ENCODE peak calls at places on chromosomes 5 and 9, in five cellular contexts. One of them, this sample, is unnamed.
A peak's percentile ranks its signal among the peaks of the same experiment; 100 is the strongest.

GRCh38 chr5:147481376-147481775 is 28.5 kb downstream of the DPYSL3 start:
- DNase-seq in HL-60: no peak
- DNase-seq in AG08396: no peak
- DNase-seq in ELR: peak; percentile 35
- DNase-seq in iris pigment epithelial cell: peak; percentile 95
- DNase-seq in this sample: no peak

GRCh38 chr5:137714931-137715330 is 21.0 kb downstream of the KLHL3 start:
- DNase-seq in ELR: no peak
- DNase-seq in AG08396: no peak
- DNase-seq in iris pigment epithelial cell: no peak
- DNase-seq in HL-60: no peak
- DNase-seq in this sample: no peak

GRCh38 chr5:142568271-142568995 is 117.5 kb downstream of the FGF1 start:
- DNase-seq in ELR: no peak
- DNase-seq in AG08396: peak; percentile 37
- DNase-seq in iris pigment epithelial cell: peak; percentile 70
- DNase-seq in HL-60: no peak
- DNase-seq in this sample: no peak

GRCh38 chr5:142072488-142072887 is 36.1 kb upstream of the NDFIP1 start:
- DNase-seq in ELR: no peak
- DNase-seq in HL-60: no peak
- DNase-seq in iris pigment epithelial cell: no peak
- DNase-seq in AG08396: no peak
- DNase-seq in this sample: no peak

GRCh38 chr5:84303315-84303714 is 81.4 kb downstream of the EDIL3 start:
- DNase-seq in AG08396: no peak
- DNase-seq in iris pigment epithelial cell: peak; percentile 18
- DNase-seq in HL-60: no peak
- DNase-seq in ELR: peak; percentile 33
- DNase-seq in this sample: peak; percentile 30

GRCh38 chr9:122657527-122657926 is at the start of gene OR1B1:
- DNase-seq in AG08396: no peak
- DNase-seq in HL-60: no peak
- DNase-seq in iris pigment epithelial cell: no peak
- DNase-seq in ELR: no peak
- DNase-seq in this sample: no peak

GRCh38 chr5:135569755-135570452 is 8.9 kb downstream of the CXCL14 start:
- DNase-seq in AG08396: peak; percentile 48
- DNase-seq in HL-60: no peak
- DNase-seq in iris pigment epithelial cell: peak; percentile 59
- DNase-seq in ELR: peak; percentile 57
- DNase-seq in this sample: peak; percentile 55

GRCh38 chr5:56819027-56819881 is 3.9 kb downstream of the MAP3K1 start:
- DNase-seq in ELR: peak; percentile 6
- DNase-seq in iris pigment epithelial cell: peak; percentile 17
- DNase-seq in HL-60: no peak
- DNase-seq in AG08396: no peak
- DNase-seq in this sample: no peak

GRCh38 chr9:123997665-123998277 is 13.8 kb upstream of the LHX2 start:
- DNase-seq in HL-60: no peak
- DNase-seq in iris pigment epithelial cell: peak; percentile 34
- DNase-seq in AG08396: no peak
- DNase-seq in ELR: no peak
- DNase-seq in this sample: peak; percentile 55

GRCh38 chr5:160198886-160199409 is 30.4 kb upstream of the FABP6 start:
- DNase-seq in HL-60: no peak
- DNase-seq in iris pigment epithelial cell: no peak
- DNase-seq in AG08396: no peak
- DNase-seq in ELR: no peak
- DNase-seq in this sample: no peak

GRCh38 chr9:93115486-93115885 is 18.6 kb downstream of the NINJ1 start:
- DNase-seq in iris pigment epithelial cell: no peak
- DNase-seq in AG08396: no peak
- DNase-seq in ELR: no peak
- DNase-seq in HL-60: no peak
- DNase-seq in this sample: no peak

GRCh38 chr5:43041131-43041668 is 1.1 kb upstream of the ANXA2R start:
- DNase-seq in HL-60: no peak
- DNase-seq in iris pigment epithelial cell: peak; percentile 92
- DNase-seq in AG08396: no peak
- DNase-seq in ELR: no peak
- DNase-seq in this sample: no peak

GRCh38 chr5:72378636-72379289 is 58.6 kb downstream of the PTCD2 start:
- DNase-seq in HL-60: no peak
- DNase-seq in ELR: peak; percentile 97
- DNase-seq in AG08396: peak; percentile 36
- DNase-seq in iris pigment epithelial cell: peak; percentile 90
- DNase-seq in this sample: peak; percentile 97

GRCh38 chr5:153824909-153825308 is 213.8 kb downstream of the FAM114A2 start:
- DNase-seq in iris pigment epithelial cell: no peak
- DNase-seq in ELR: no peak
- DNase-seq in HL-60: no peak
- DNase-seq in AG08396: no peak
- DNase-seq in this sample: no peak

GRCh38 chr5:67004730-67005350 is 191.8 kb downstream of the CD180 start:
- DNase-seq in AG08396: no peak
- DNase-seq in ELR: no peak
- DNase-seq in HL-60: no peak
- DNase-seq in iris pigment epithelial cell: peak; percentile 10
- DNase-seq in this sample: no peak